ENCODE peak calls at places on chromosome 11, in six cellular contexts. One of them, this sample, is unnamed.

GRCh38 chr11:11028017-11028692 is 170.3 kb upstream of the ZBED5 start:
- DNase-seq in A549: peak
- DNase-seq in kidney: no peak
- DNase-seq in AG09309: peak
- DNase-seq in heart left ventricle: peak
- DNase-seq in left ventricle myocardium inferior: peak
- DNase-seq in this sample: no peak

GRCh38 chr11:66020618-66021357 is 5.5 kb downstream of the CATSPER1 start:
- DNase-seq in left ventricle myocardium inferior: no peak
- DNase-seq in kidney: no peak
- DNase-seq in A549: peak
- DNase-seq in AG09309: no peak
- DNase-seq in heart left ventricle: no peak
- DNase-seq in this sample: no peak

GRCh38 chr11:65558785-65559509 is 788 bp upstream of the LTBP3 start:
- DNase-seq in left ventricle myocardium inferior: peak
- DNase-seq in kidney: peak
- DNase-seq in AG09309: no peak
- DNase-seq in A549: no peak
- DNase-seq in heart left ventricle: peak
- DNase-seq in this sample: no peak

GRCh38 chr11:82682003-82682751 is 51.5 kb downstream of the FAM181B start:
- DNase-seq in kidney: no peak
- DNase-seq in left ventricle myocardium inferior: no peak
- DNase-seq in A549: peak
- DNase-seq in AG09309: peak
- DNase-seq in heart left ventricle: peak
- DNase-seq in this sample: peak

GRCh38 chr11:15912825-15913224 is 443.5 kb downstream of the SOX6 start:
- DNase-seq in left ventricle myocardium inferior: no peak
- DNase-seq in AG09309: no peak
- DNase-seq in heart left ventricle: no peak
- DNase-seq in A549: no peak
- DNase-seq in kidney: no peak
- DNase-seq in this sample: no peak

GRCh38 chr11:117479372-117479771 is 151.7 kb downstream of the CEP164 start:
- DNase-seq in AG09309: no peak
- DNase-seq in heart left ventricle: no peak
- DNase-seq in A549: no peak
- DNase-seq in kidney: no peak
- DNase-seq in left ventricle myocardium inferior: no peak
- DNase-seq in this sample: no peak

GRCh38 chr11:106172389-106172991 is 95.0 kb downstream of the AASDHPPT start:
- DNase-seq in heart left ventricle: no peak
- DNase-seq in A549: no peak
- DNase-seq in AG09309: peak
- DNase-seq in kidney: no peak
- DNase-seq in left ventricle myocardium inferior: no peak
- DNase-seq in this sample: no peak

GRCh38 chr11:126988655-126989054 is 11.9 kb downstream of the KIRREL3 start:
- DNase-seq in heart left ventricle: no peak
- DNase-seq in A549: no peak
- DNase-seq in left ventricle myocardium inferior: no peak
- DNase-seq in kidney: no peak
- DNase-seq in AG09309: no peak
- DNase-seq in this sample: no peak

GRCh38 chr11:72771507-72771906 is 19.3 kb upstream of the ARAP1 start:
- DNase-seq in A549: no peak
- DNase-seq in left ventricle myocardium inferior: no peak
- DNase-seq in kidney: no peak
- DNase-seq in heart left ventricle: no peak
- DNase-seq in AG09309: no peak
- DNase-seq in this sample: peak

GRCh38 chr11:94664336-94664735 is 97.2 kb downstream of the PIWIL4 start:
- DNase-seq in kidney: no peak
- DNase-seq in AG09309: no peak
- DNase-seq in A549: no peak
- DNase-seq in left ventricle myocardium inferior: no peak
- DNase-seq in heart left ventricle: no peak
- DNase-seq in this sample: no peak

GRCh38 chr11:75204685-75205667 is 35.6 kb upstream of the TPBGL start:
- DNase-seq in AG09309: peak
- DNase-seq in kidney: peak
- DNase-seq in heart left ventricle: peak
- DNase-seq in left ventricle myocardium inferior: peak
- DNase-seq in A549: peak
- DNase-seq in this sample: peak

GRCh38 chr11:23278121-23278520 is 417.8 kb upstream of the CCDC179 start:
- DNase-seq in AG09309: peak
- DNase-seq in A549: no peak
- DNase-seq in kidney: no peak
- DNase-seq in left ventricle myocardium inferior: no peak
- DNase-seq in heart left ventricle: no peak
- DNase-seq in this sample: peak

GRCh38 chr11:67504023-67504949 is 877 bp downstream of the PITPNM1 start:
- DNase-seq in AG09309: no peak
- DNase-seq in kidney: peak
- DNase-seq in A549: peak
- DNase-seq in left ventricle myocardium inferior: no peak
- DNase-seq in heart left ventricle: no peak
- DNase-seq in this sample: no peak

GRCh38 chr11:64459016-64459415 is 100.1 kb downstream of the RPS6KA4 start:
- DNase-seq in kidney: peak
- DNase-seq in A549: no peak
- DNase-seq in AG09309: no peak
- DNase-seq in heart left ventricle: no peak
- DNase-seq in left ventricle myocardium inferior: no peak
- DNase-seq in this sample: no peak

GRCh38 chr11:74004694-74005615 is 3.9 kb downstream of the UCP3 start:
- DNase-seq in kidney: no peak
- DNase-seq in heart left ventricle: no peak
- DNase-seq in left ventricle myocardium inferior: no peak
- DNase-seq in AG09309: no peak
- DNase-seq in A549: no peak
- DNase-seq in this sample: no peak

GRCh38 chr11:20156280-20156875 is 3.9 kb downstream of the DBX1 start:
- DNase-seq in kidney: no peak
- DNase-seq in AG09309: no peak
- DNase-seq in A549: no peak
- DNase-seq in left ventricle myocardium inferior: no peak
- DNase-seq in heart left ventricle: no peak
- DNase-seq in this sample: no peak

GRCh38 chr11:107250017-107250416 is 207.6 kb downstream of the CWF19L2 start:
- DNase-seq in A549: no peak
- DNase-seq in left ventricle myocardium inferior: no peak
- DNase-seq in AG09309: no peak
- DNase-seq in kidney: no peak
- DNase-seq in heart left ventricle: no peak
- DNase-seq in this sample: no peak

GRCh38 chr11:96013459-96014213 is 89.7 kb upstream of the MTMR2 start:
- DNase-seq in heart left ventricle: no peak
- DNase-seq in left ventricle myocardium inferior: no peak
- DNase-seq in A549: no peak
- DNase-seq in kidney: peak
- DNase-seq in AG09309: no peak
- DNase-seq in this sample: no peak

GRCh38 chr11:126113012-126113411 is 50.3 kb upstream of the CDON start:
- DNase-seq in heart left ventricle: no peak
- DNase-seq in kidney: no peak
- DNase-seq in left ventricle myocardium inferior: no peak
- DNase-seq in A549: no peak
- DNase-seq in AG09309: no peak
- DNase-seq in this sample: no peak

GRCh38 chr11:84164722-84165121 is 878.6 kb upstream of the CCDC90B start:
- DNase-seq in heart left ventricle: no peak
- DNase-seq in AG09309: no peak
- DNase-seq in kidney: no peak
- DNase-seq in A549: no peak
- DNase-seq in left ventricle myocardium inferior: no peak
- DNase-seq in this sample: no peak

GRCh38 chr11:59266491-59266890 is 53.8 kb upstream of the MPEG1 start:
- DNase-seq in kidney: no peak
- DNase-seq in A549: no peak
- DNase-seq in heart left ventricle: no peak
- DNase-seq in left ventricle myocardium inferior: no peak
- DNase-seq in AG09309: no peak
- DNase-seq in this sample: no peak

GRCh38 chr11:128291835-128292234 is 295.5 kb downstream of the ETS1 start:
- DNase-seq in left ventricle myocardium inferior: no peak
- DNase-seq in A549: no peak
- DNase-seq in AG09309: no peak
- DNase-seq in heart left ventricle: no peak
- DNase-seq in kidney: peak
- DNase-seq in this sample: no peak

GRCh38 chr11:65898656-65899355 is 1.4 kb downstream of the FOSL1 start:
- DNase-seq in heart left ventricle: no peak
- DNase-seq in AG09309: no peak
- DNase-seq in kidney: no peak
- DNase-seq in left ventricle myocardium inferior: no peak
- DNase-seq in A549: no peak
- DNase-seq in this sample: no peak

GRCh38 chr11:78646564-78647185 is 72.0 kb upstream of the NARS2 start:
- DNase-seq in left ventricle myocardium inferior: no peak
- DNase-seq in A549: peak
- DNase-seq in heart left ventricle: no peak
- DNase-seq in kidney: no peak
- DNase-seq in AG09309: no peak
- DNase-seq in this sample: no peak

GRCh38 chr11:33394431-33395109 is 137.4 kb downstream of the HIPK3 start:
- DNase-seq in left ventricle myocardium inferior: no peak
- DNase-seq in AG09309: no peak
- DNase-seq in kidney: no peak
- DNase-seq in heart left ventricle: no peak
- DNase-seq in A549: no peak
- DNase-seq in this sample: no peak
- TF ChIP-seq CTCF in left ventricle myocardium inferior: no peak
- TF ChIP-seq CTCF in AG09309: no peak
- TF ChIP-seq CTCF in kidney: no peak
- TF ChIP-seq CTCF in heart left ventricle: no peak
- TF ChIP-seq CTCF in A549: no peak
- TF ChIP-seq CTCF in this sample: no peak

GRCh38 chr11:99019676-99020075 is 1.1 kb upstream of the CNTN5 start:
- DNase-seq in A549: no peak
- DNase-seq in kidney: no peak
- DNase-seq in AG09309: no peak
- DNase-seq in heart left ventricle: no peak
- DNase-seq in left ventricle myocardium inferior: no peak
- DNase-seq in this sample: no peak

GRCh38 chr11:99015634-99016454 is 4.9 kb upstream of the CNTN5 start:
- DNase-seq in left ventricle myocardium inferior: no peak
- DNase-seq in kidney: no peak
- DNase-seq in heart left ventricle: no peak
- DNase-seq in A549: peak
- DNase-seq in AG09309: peak
- DNase-seq in this sample: peak

GRCh38 chr11:99020324-99021225 is at the start of gene CNTN5:
- DNase-seq in A549: peak
- DNase-seq in AG09309: no peak
- DNase-seq in kidney: peak
- DNase-seq in heart left ventricle: peak
- DNase-seq in left ventricle myocardium inferior: peak
- DNase-seq in this sample: no peak
- TF ChIP-seq CTCF in A549: no peak
- TF ChIP-seq CTCF in AG09309: no peak
- TF ChIP-seq CTCF in kidney: no peak
- TF ChIP-seq CTCF in heart left ventricle: no peak
- TF ChIP-seq CTCF in left ventricle myocardium inferior: no peak
- TF ChIP-seq CTCF in this sample: no peak

GRCh38 chr11:76598426-76598839 is 72.1 kb downstream of the LRRC32 start:
- DNase-seq in A549: peak
- DNase-seq in left ventricle myocardium inferior: no peak
- DNase-seq in heart left ventricle: no peak
- DNase-seq in kidney: no peak
- DNase-seq in AG09309: no peak
- DNase-seq in this sample: no peak

GRCh38 chr11:76597533-76598425 is 72.8 kb downstream of the LRRC32 start:
- DNase-seq in kidney: no peak
- DNase-seq in heart left ventricle: no peak
- DNase-seq in left ventricle myocardium inferior: no peak
- DNase-seq in AG09309: no peak
- DNase-seq in A549: no peak
- DNase-seq in this sample: no peak

GRCh38 chr11:76600124-76600655 is 70.4 kb downstream of the LRRC32 start:
- DNase-seq in A549: no peak
- DNase-seq in kidney: no peak
- DNase-seq in heart left ventricle: no peak
- DNase-seq in AG09309: no peak
- DNase-seq in left ventricle myocardium inferior: no peak
- DNase-seq in this sample: no peak

GRCh38 chr11:76601272-76601671 is 69.3 kb downstream of the LRRC32 start:
- DNase-seq in A549: no peak
- DNase-seq in left ventricle myocardium inferior: no peak
- DNase-seq in AG09309: no peak
- DNase-seq in heart left ventricle: no peak
- DNase-seq in kidney: no peak
- DNase-seq in this sample: no peak

DNA sequence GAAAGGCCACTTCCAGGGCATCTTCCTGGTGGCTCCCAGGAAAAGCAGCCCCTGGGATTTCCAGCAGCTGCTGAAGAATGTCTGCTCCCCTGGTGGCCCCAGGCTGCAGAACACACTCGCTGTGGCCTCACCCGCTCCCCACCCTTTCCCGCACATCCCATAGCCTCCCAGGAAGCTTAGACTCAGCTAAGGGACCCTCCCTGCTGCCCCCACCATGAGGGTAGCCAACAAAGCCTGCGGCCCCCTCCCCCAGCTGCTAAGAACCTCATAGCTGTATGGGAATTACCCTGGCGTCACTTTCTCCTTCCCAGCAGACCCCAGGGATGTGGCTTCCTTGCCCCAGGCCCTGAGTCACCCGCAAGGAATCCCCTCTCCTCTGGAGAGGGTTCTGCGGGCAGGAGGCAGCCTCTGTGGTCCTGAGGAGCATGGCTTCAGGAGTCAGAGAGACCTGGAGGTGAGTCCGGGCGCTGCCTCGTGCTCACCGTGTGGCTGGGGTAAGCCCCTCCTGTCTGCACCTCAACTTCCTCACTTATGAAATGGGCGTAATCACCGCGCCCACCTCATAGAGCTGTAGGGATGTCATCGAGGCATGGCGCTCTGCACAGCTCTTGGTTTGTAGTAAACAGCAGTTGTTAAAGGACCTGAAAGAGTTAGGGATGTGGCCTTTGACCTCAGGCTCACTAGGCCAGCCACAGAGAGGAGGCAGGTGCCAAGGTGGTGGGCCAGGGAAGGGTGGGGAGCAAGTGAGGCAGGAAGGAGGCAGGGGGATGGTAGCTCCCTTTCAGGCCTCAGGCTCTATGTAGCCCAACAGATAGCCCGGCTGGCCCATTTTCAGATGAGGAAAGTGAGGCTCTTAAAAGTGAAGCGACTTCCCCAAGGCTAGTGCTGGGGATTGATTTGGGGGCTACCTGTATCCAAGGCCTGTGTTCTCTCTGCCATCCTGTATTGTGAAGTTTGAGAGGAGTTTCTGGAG is 71.2 kb downstream of the LRRC32 start:
- DNase-seq in kidney: no peak
- DNase-seq in AG09309: no peak
- DNase-seq in heart left ventricle: no peak
- DNase-seq in left ventricle myocardium inferior: no peak
- DNase-seq in A549: no peak
- DNase-seq in this sample: no peak
- TF ChIP-seq CTCF in kidney: no peak
- TF ChIP-seq CTCF in AG09309: peak
- TF ChIP-seq CTCF in heart left ventricle: no peak
- TF ChIP-seq CTCF in left ventricle myocardium inferior: no peak
- TF ChIP-seq CTCF in A549: no peak
- TF ChIP-seq CTCF in this sample: no peak

GRCh38 chr11:104905271-104905670 is 7.0 kb upstream of the CASP12 start:
- DNase-seq in A549: no peak
- DNase-seq in left ventricle myocardium inferior: no peak
- DNase-seq in AG09309: no peak
- DNase-seq in heart left ventricle: no peak
- DNase-seq in kidney: no peak
- DNase-seq in this sample: no peak
- TF ChIP-seq CTCF in A549: no peak
- TF ChIP-seq CTCF in left ventricle myocardium inferior: no peak
- TF ChIP-seq CTCF in AG09309: peak
- TF ChIP-seq CTCF in heart left ventricle: no peak
- TF ChIP-seq CTCF in kidney: no peak
- TF ChIP-seq CTCF in this sample: no peak